ENCODE peak calls at places on chromosomes 5 and 9, in six cellular contexts. Z is activated CD4-positive, alpha-beta T cell treated with anti-CD3 and anti-CD28 coated beads for 48 hours; F is cortex of kidney; K is left cardiac atrium; R is NCI-H524 treated with DMSO at 0.1 percent for 48 hours; T is AML-193. Y is an unnamed sample.

GRCh38 chr9:36828574-36829141 is 205.4 kb downstream of the PAX5 start:
- DNase-seq in R (no peak), K (peak), Z (no peak), F (no peak), T (no peak), Y (no peak)

GRCh38 chr9:135305546-135306180 is 173.9 kb upstream of the PPP1R26 start:
- DNase-seq in T (no peak), R (no peak), F (no peak), Z (no peak), K (no peak), Y (no peak)

GRCh38 chr5:32769711-32770110 is 58.6 kb downstream of the NPR3 start:
- DNase-seq in T (no peak), R (no peak), Z (no peak), F (no peak), K (no peak), Y (no peak)

GRCh38 chr9:132474253-132474652 is 64.2 kb downstream of the CFAP77 start:
- DNase-seq in R (no peak), K (no peak), Z (no peak), T (no peak), F (no peak), Y (no peak)

GRCh38 chr9:110104201-110104845 is 103.6 kb downstream of the C9orf152 start:
- DNase-seq in R (peak), Z (no peak), F (no peak), T (no peak), K (no peak), Y (peak)

GRCh38 chr9:94525396-94526035 is 29.4 kb upstream of the PCAT7 start:
- DNase-seq in R (no peak), F (no peak), K (no peak), T (no peak), Z (no peak), Y (no peak)

GRCh38 chr5:36690041-36690941 is 83.9 kb downstream of the SLC1A3 start:
- DNase-seq in T (peak), F (no peak), Z (peak), R (peak), K (peak), Y (peak)

GRCh38 chr9:70229026-70229425 is 29.8 kb upstream of the SMC5 start:
- DNase-seq in Z (no peak), F (no peak), R (no peak), T (no peak), K (no peak), Y (peak)

GRCh38 chr9:25681270-25681669 is 3.0 kb upstream of the TUSC1 start:
- DNase-seq in R (no peak), K (no peak), F (no peak), T (no peak), Z (no peak), Y (no peak)

GRCh38 chr9:16579872-16580432 is 290.5 kb downstream of the BNC2 start:
- DNase-seq in K (no peak), F (no peak), R (no peak), T (no peak), Z (no peak), Y (no peak)

GRCh38 chr5:178786859-178787499 is 56.5 kb upstream of the ZNF354A start:
- DNase-seq in T (no peak), Z (no peak), K (no peak), F (no peak), R (no peak), Y (no peak)

GRCh38 chr5:148848378-148849031 is 22.1 kb downstream of the ADRB2 start:
- DNase-seq in R (no peak), T (no peak), K (no peak), Z (no peak), F (no peak), Y (no peak)

GRCh38 chr9:33297455-33297854 is 7.1 kb downstream of the NFX1 start:
- DNase-seq in R (peak), Z (no peak), T (peak), K (no peak), F (no peak), Y (peak)

GRCh38 chr5:2143088-2143487 is 260.4 kb upstream of the IRX4 start:
- DNase-seq in R (no peak), Z (no peak), K (no peak), T (no peak), F (no peak), Y (no peak)

GRCh38 chr5:33824516-33825195 is 67.1 kb downstream of the ADAMTS12 start:
- DNase-seq in T (no peak), K (no peak), R (no peak), F (no peak), Z (no peak), Y (no peak)

GRCh38 chr9:99357575-99357974 is 135.5 kb downstream of the SEC61B start:
- DNase-seq in T (no peak), Z (no peak), K (peak), F (no peak), R (peak), Y (no peak)

GRCh38 chr5:125045647-125046046 is 299.2 kb upstream of the ZNF608 start:
- DNase-seq in F (no peak), T (no peak), R (no peak), Z (no peak), K (no peak), Y (no peak)

GRCh38 chr5:81739283-81739682 is 11.6 kb downstream of the SSBP2 start:
- DNase-seq in T (no peak), R (no peak), F (no peak), K (no peak), Z (no peak), Y (no peak)

GRCh38 chr9:121945849-121946248 is 147.3 kb downstream of the TTLL11 start:
- DNase-seq in R (no peak), Z (no peak), K (no peak), T (no peak), F (no peak), Y (no peak)

GRCh38 chr5:179913461-179913860 is 5.8 kb upstream of the TBC1D9B start:
- DNase-seq in K (no peak), T (no peak), Z (no peak), R (no peak), F (no peak), Y (no peak)

GRCh38 chr9:34381323-34381722 is 4.6 kb upstream of the MYORG start:
- DNase-seq in R (no peak), T (no peak), F (no peak), Z (peak), K (no peak), Y (no peak)

GRCh38 chr9:16192403-16193017 is 639.7 kb downstream of the CCDC171 start:
- DNase-seq in Z (no peak), R (no peak), T (no peak), F (no peak), K (no peak), Y (no peak)

GRCh38 chr9:122857810-122858209 is 29.4 kb upstream of the PDCL start:
- DNase-seq in F (no peak), R (no peak), K (no peak), Z (no peak), T (no peak), Y (no peak)

GRCh38 chr5:9519537-9519936 is 26.3 kb downstream of the SEMA5A start:
- DNase-seq in R (no peak), K (peak), Z (no peak), F (no peak), T (no peak), Y (no peak)

GRCh38 chr5:170523129-170523497 is 19.3 kb downstream of the KCNIP1 start:
- DNase-seq in Z (no peak), T (no peak), R (no peak), K (no peak), F (no peak), Y (peak)

GRCh38 chr5:77087484-77088291 is 603 bp upstream of the ZBED3 start:
- DNase-seq in R (no peak), F (no peak), K (peak), T (no peak), Z (no peak), Y (no peak)

GRCh38 chr5:54329731-54330709 is 19.6 kb upstream of the ARL15 start:
- DNase-seq in K (no peak), Z (no peak), F (no peak), R (no peak), T (no peak), Y (peak)

GRCh38 chr5:148636353-148636752 is 18.0 kb downstream of the HTR4 start:
- DNase-seq in R (no peak), Z (no peak), K (no peak), T (no peak), F (no peak), Y (no peak)

GRCh38 chr5:32173394-32174010 is 617 bp downstream of the GOLPH3 start:
- DNase-seq in T (peak), R (peak), K (peak), Z (peak), F (no peak), Y (peak)

GRCh38 chr9:110532908-110533665 is 46.5 kb downstream of the SVEP1 start:
- DNase-seq in F (no peak), K (no peak), Z (no peak), R (no peak), T (no peak), Y (no peak)

GRCh38 chr9:98066235-98066634 is 9.7 kb downstream of the NANS start:
- DNase-seq in F (no peak), T (no peak), Z (no peak), K (no peak), R (no peak), Y (no peak)

GRCh38 chr9:87519415-87519989 is 21.8 kb downstream of the DAPK1 start:
- DNase-seq in R (no peak), F (no peak), K (no peak), Z (no peak), T (no peak), Y (no peak)

GRCh38 chr5:176383248-176383905 is 5.0 kb downstream of the NOP16 start:
- DNase-seq in R (no peak), K (no peak), T (no peak), Z (no peak), F (no peak), Y (no peak)

GRCh38 chr9:115127191-115127817 is 9.3 kb upstream of the TNC start:
- DNase-seq in Z (no peak), T (no peak), F (no peak), K (no peak), R (no peak), Y (no peak)

GRCh38 chr9:83588256-83588655 is 34.7 kb upstream of the IDNK start:
- DNase-seq in T (no peak), Z (no peak), R (no peak), F (no peak), K (no peak), Y (no peak)

GRCh38 chr9:110602281-110602680 is 22.7 kb upstream of the SVEP1 start:
- DNase-seq in T (no peak), R (no peak), F (no peak), Z (no peak), K (no peak), Y (peak)

GRCh38 chr9:107390319-107390718 is 99.2 kb downstream of the KLF4 start:
- DNase-seq in F (no peak), T (no peak), K (no peak), R (no peak), Z (no peak), Y (no peak)

GRCh38 chr5:155564541-155564940 is 551.0 kb downstream of the KIF4B start:
- DNase-seq in T (no peak), R (no peak), K (no peak), F (no peak), Z (no peak), Y (no peak)

Y was measured in NCI-H2171.